ENCODE peak calls at places on chromosomes 7 and 10, in five cellular contexts. N is colonic mucosa; J is HCT116; S is CD4-positive, alpha-beta T cell; L is right lobe of liver. I is an unnamed sample.

GRCh38 chr7:130322615-130323014 is 22.0 kb upstream of the CPA5 start:
- DNase-seq in N (no peak), J (no peak), S (no peak), L (no peak), I (peak)

GRCh38 chr7:107996072-107996824 is 6.7 kb downstream of the LAMB1 start:
- DNase-seq in N (no peak), J (no peak), S (no peak), L (no peak), I (no peak)

GRCh38 chr7:2314209-2314955 is at the start of gene SNX8:
- DNase-seq in N (peak), J (peak), S (peak), L (peak), I (peak)

GRCh38 chr10:34522542-34522941 is 292.6 kb downstream of the PARD3 start:
- DNase-seq in N (no peak), J (no peak), S (no peak), L (no peak), I (no peak)

GRCh38 chr10:7302393-7303054 is 108.3 kb downstream of the SFMBT2 start:
- DNase-seq in N (no peak), J (no peak), S (no peak), L (no peak), I (peak)

GRCh38 chr7:132443776-132444520 is 132.3 kb downstream of the PLXNA4 start:
- DNase-seq in N (no peak), J (no peak), S (no peak), L (no peak), I (no peak)

GRCh38 chr7:94160719-94161435 is 156.7 kb upstream of the BET1 start:
- DNase-seq in N (no peak), J (no peak), S (no peak), L (no peak), I (no peak)

GRCh38 chr10:52216852-52217251 is 97.2 kb upstream of the DKK1 start:
- DNase-seq in N (peak), J (no peak), S (no peak), L (no peak), I (no peak)

GRCh38 chr10:65090991-65091390 is 1569.8 kb downstream of the REEP3 start:
- DNase-seq in N (no peak), J (no peak), S (no peak), L (no peak), I (no peak)

GRCh38 chr10:69721690-69722310 is 79.9 kb upstream of the COL13A1 start:
- DNase-seq in N (no peak), J (no peak), S (no peak), L (no peak), I (no peak)

GRCh38 chr10:122050316-122050715 is 61.4 kb downstream of the TACC2 start:
- DNase-seq in N (peak), J (no peak), S (no peak), L (no peak), I (no peak)

GRCh38 chr10:43235070-43235900 is 31.6 kb downstream of the RASGEF1A start:
- DNase-seq in N (no peak), J (no peak), S (no peak), L (peak), I (no peak)

DNA sequence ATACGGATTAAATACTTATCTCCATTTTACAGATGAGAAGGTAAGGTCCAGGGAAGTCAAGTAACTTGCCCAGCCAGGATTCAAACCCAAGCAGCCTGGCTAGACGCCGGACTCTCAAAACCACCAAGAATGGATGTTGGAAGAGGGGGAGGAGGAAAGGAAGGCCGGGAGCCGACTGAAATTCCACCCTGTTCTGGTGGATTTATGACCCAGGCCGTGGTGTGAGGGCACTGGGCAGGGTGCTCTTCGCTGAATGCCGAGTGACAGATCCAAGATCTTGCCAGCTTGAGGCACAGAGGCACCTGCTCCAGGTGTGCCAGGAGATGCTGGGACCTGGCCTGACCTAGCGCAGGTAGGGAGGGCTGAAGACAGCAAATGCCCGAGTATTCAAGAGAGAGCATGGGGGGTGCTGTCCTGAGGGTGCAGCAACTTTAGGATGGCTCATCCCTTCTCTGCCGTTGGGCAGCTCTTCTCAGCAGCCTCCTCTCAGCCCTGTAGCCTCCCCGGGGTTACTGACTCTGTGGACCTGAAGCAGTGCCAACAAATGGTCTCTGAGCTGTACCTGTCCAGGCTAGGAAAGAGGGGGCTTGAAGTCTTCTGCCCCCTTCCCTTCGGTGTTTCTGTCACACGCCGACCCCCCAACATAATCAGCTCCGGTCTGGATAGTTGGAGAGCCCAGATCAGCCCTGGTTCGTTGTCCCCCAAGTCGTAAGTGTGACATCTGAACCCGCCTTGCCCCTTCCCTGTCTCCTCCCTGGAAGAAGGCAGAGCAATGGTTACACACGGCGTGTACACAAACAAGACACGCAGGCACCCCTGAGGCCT is 713 bp downstream of the LOXL4 start:
- DNase-seq in N (no peak), J (no peak), S (no peak), L (peak), I (no peak)
- H3K27ac ChIP-seq in N (no peak), J (peak), S (no peak), L (peak), I (peak)

GRCh38 chr10:11882646-11883375 is 59.7 kb downstream of the PROSER2 start:
- DNase-seq in N (no peak), J (no peak), S (no peak), L (no peak), I (no peak)

GRCh38 chr10:11881028-11881476 is 57.9 kb downstream of the PROSER2 start:
- DNase-seq in N (no peak), J (no peak), S (no peak), L (no peak), I (no peak)

GRCh38 chr10:11879387-11880168 is 56.4 kb downstream of the PROSER2 start:
- DNase-seq in N (no peak), J (no peak), S (no peak), L (no peak), I (no peak)

GRCh38 chr10:11880169-11881027 is 57.2 kb downstream of the PROSER2 start:
- DNase-seq in N (no peak), J (no peak), S (no peak), L (no peak), I (no peak)

DNA sequence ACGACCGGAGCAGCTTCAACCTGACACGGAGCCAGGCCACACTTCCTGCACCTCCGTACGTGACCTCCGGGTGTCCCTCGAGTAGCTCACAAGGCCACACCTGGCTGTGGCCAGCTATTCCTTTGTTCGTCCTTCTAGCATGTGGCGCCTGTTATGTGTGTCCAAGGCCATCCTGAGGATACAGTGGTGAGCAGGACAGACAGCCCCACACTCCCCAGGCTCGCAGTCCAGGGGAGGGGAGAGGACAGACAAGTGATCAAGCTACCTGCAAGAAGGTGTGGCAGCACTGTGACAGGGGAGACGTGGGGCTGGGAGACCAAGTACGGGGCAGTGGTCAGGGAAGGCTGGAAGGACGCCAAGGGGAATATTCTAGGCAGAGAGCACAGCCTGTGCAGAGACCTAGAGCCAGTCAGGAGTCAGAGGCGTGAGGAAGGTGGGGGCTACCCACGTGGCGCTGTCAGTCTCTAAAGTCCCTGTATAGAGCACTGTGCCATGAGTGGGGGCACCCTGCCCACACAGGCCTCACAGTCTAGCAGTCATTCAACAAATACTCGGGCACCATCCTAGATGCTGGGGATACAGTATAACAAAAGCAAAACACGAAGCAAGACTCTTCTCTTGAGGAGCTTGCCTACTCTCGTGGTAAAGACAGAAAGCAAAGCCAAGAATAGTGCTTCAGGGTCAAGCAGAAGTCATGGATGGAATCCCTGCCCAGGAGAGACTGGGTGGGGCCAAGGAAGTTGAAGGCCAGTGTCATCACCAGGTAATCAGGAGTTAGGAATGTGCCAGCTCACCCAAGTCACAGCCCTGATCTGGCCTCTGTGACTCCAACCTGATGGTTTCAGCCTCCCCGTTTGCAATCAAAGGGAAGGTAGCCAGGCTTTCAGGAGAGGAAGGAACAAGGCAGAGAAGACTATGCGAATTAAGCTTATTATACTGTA is 58.6 kb downstream of the PROSER2 start:
- DNase-seq in N (no peak), J (peak), S (no peak), L (no peak), I (peak)
- TF ChIP-seq CTCF in N (no peak), J (no peak), S (no peak), L (no peak), I (no peak)

GRCh38 chr7:47671358-47671757 is 89.4 kb upstream of the TNS3 start:
- DNase-seq in N (no peak), J (no peak), S (no peak), L (no peak), I (no peak)
- H3K27ac ChIP-seq in N (no peak), J (no peak), S (no peak), L (no peak), I (no peak)

DNA sequence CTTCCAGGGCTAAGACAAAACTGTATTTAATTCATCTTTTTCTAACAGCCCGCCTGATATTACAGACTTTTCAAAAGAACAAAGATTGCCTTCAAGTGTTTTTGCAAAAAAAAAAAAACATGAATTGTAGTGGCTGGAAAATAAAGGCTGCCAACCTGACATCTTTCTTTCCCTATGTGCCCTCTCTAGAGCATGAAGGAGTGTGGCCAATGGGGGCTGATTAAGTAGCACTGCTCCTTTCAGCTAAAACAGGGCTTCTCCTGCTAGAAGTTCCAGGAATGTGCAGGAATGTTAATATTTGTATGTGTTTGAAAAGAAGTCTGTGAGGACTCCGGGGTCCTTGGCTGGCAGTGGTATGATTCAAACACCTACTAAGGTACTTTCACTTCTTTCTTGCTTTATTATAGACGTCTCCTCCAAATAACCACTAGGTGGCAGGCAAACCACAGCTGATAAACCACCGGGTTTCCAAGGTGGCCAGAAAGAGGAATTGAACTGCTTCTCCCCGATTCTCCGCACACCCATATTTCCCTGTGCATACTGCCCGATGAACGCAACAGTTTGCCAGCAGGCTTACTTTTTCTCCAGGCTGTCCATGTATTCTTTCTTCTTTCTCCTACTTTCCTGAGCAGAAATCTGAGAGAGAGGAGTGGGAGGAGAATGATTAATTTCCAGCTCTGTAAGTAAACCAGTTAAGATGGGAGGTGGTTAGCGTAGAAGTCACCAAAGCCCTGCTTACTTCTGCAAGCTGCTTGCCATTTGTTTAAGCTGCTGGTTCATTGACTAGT is 56.8 kb upstream of the DGKI start:
- DNase-seq in N (peak), J (peak), S (peak), L (peak), I (peak)
- TF ChIP-seq CTCF in N (peak), J (peak), S (peak), L (peak), I (peak)

GRCh38 chr10:102781089-102781920 is 37.6 kb downstream of the WBP1L start:
- DNase-seq in N (no peak), J (no peak), S (no peak), L (no peak), I (no peak)

GRCh38 chr10:102781921-102782542 is 38.3 kb downstream of the WBP1L start:
- DNase-seq in N (no peak), J (no peak), S (no peak), L (no peak), I (no peak)

GRCh38 chr10:102782698-102783540 is 39.2 kb downstream of the WBP1L start:
- DNase-seq in N (peak), J (no peak), S (no peak), L (peak), I (no peak)

GRCh38 chr10:102783541-102783930 is 39.8 kb downstream of the WBP1L start:
- DNase-seq in N (no peak), J (no peak), S (no peak), L (no peak), I (no peak)

DNA sequence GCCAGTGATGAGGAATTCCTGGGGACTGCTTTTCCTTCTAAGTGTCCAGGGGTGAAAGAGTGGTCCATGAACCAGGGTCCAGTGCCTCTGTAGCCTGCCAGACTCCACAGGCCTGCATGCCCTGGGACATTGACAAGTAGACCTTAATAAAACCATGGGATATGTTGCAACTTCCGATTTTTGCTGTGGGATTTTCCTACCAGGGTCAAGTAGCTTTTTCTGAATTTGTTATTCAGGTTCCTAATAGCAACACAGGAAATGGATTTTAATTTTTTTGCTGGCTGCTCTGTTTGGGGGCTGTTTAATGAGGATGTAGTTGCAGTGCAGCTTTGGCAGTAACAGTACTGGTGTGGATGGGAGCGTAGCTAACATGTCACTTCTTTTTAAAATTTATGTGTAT is 42.1 kb downstream of the WBP1L start:
- DNase-seq in N (no peak), J (no peak), S (no peak), L (no peak), I (no peak)
- H3K27ac ChIP-seq in N (peak), J (no peak), S (no peak), L (peak), I (peak)

DNA sequence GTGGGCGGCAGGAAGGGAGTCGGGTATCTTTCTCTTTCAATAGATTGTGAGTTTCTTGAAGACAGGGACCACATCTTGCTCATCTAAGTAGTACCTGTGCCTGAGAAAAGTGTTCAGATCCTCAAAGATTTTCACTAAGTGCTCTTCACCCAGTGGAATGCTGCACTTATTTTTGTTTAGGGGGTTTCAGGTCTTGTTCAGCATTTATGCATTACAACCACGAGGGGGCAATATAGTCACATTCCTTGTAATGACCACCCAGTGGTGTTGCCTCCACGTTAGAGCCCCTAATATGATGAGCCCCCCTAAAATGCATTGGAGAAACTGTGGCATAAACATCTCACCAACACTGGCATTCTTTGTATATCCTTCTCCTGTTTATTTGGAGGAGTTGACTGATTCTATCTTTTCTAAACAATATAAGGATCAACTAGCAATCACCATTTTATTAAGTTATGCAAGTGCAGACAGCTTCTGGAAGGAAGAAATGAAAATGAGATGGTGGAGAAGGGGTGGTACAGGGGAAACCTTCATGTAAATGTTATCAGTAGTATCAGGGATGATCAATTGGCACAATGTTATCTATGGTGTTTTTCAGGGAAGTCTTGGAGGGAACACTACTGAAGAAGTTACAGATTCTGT is 3.1 kb upstream of the PAPSS2 start:
- DNase-seq in N (no peak), J (no peak), S (no peak), L (no peak), I (peak)
- TF ChIP-seq CTCF in N (peak), J (peak), S (peak), L (peak), I (peak)

GRCh38 chr7:159016591-159016990 is 128.1 kb downstream of the VIPR2 start:
- DNase-seq in N (no peak), J (no peak), S (no peak), L (no peak), I (no peak)

GRCh38 chr7:159015081-159015893 is 129.4 kb downstream of the VIPR2 start:
- DNase-seq in N (no peak), J (no peak), S (no peak), L (no peak), I (no peak)

GRCh38 chr7:159014297-159015062 is 130.2 kb downstream of the VIPR2 start:
- DNase-seq in N (no peak), J (no peak), S (no peak), L (no peak), I (no peak)

GRCh38 chr7:159017210-159017609 is 127.5 kb downstream of the VIPR2 start:
- DNase-seq in N (no peak), J (no peak), S (no peak), L (no peak), I (no peak)

GRCh38 chr7:159015894-159016410 is 128.7 kb downstream of the VIPR2 start:
- DNase-seq in N (no peak), J (no peak), S (no peak), L (no peak), I (no peak)
- H3K27ac ChIP-seq in N (no peak), J (no peak), S (no peak), L (no peak), I (no peak)

GRCh38 chr10:23080211-23080724 is 15.1 kb upstream of the MSRB2 start:
- DNase-seq in N (no peak), J (no peak), S (no peak), L (no peak), I (no peak)
- TF ChIP-seq CTCF in N (no peak), J (no peak), S (no peak), L (no peak), I (no peak)

DNA sequence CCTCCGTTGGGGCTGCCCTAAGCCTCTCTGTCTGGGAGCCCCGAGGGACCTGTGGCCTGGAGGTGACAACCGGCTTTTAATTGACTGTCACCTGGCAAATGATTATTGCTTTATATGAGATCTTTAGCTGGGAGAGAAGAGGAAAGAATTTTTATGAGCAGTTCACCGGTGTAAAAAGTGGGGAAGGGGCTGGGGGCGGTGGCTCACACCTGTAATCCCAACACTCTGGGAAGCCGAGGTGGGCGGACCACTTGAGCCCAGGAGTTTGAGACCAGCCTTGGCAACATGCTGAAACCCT is 2.6 kb upstream of the COX19 start:
- DNase-seq in N (no peak), J (no peak), S (no peak), L (no peak), I (no peak)
- H3K27ac ChIP-seq in N (peak), J (no peak), S (no peak), L (peak), I (no peak)

DNA sequence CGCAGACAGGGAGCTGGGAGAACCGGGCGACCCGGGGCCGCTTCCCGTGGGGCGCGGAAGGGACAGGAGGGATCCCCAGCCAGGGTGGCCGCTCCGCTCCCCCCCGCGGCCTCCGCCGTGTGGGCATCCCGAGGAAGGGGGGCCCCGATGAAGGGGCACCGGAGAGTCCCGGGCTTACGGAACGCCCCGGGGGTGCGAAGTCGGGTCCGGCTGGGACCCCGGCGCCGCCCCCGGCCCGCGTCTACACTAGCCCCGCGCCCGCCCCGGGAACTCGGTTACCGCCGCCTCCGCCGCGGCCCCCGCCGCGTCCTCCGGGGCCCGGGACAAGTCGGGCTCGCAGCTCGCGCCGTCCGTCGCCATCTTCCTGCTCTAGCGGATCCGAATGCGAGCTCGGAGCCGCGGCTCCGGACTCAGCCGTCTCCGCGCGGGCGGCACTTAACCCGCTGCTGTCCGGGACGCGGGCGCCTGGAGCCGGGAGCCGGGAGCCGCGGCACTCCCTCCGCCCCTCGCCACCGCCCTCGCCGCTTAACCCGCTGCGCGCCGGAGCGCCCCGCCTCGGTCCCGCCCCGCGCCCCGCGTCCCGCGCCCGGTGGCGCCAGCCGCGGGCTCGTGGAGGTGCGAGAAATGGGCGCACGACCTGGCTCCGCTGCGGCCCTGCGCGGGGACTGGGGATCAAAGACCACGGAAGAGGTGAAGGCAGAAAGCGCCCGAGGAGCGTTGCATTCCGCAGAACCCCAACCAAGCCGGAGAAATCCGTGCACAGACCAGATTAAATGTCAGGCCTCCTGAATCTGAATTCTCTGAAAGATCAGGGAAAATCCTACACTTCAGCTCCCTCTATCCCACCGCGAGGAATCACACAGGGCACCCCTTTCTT is at the start of gene CTTNBP2:
- DNase-seq in N (peak), J (peak), S (no peak), L (peak), I (peak)
- TF ChIP-seq CTCF in N (no peak), J (no peak), S (no peak), L (no peak), I (no peak)